ENCODE peak calls at places on chromosomes 7 and 10, in six cellular contexts. J is fibroblast of the aortic adventitia, K is BJ, H is Peyer's patch, Y is PC-3, W is fibroblast of lung. C is an unnamed sample.

GRCh38 chr10:72801263-72801868 is 92.2 kb upstream of the OIT3 start:
- DNase-seq in H (no peak), J (no peak), K (no peak), Y (no peak), W (no peak), C (no peak)

GRCh38 chr10:74921744-74922143 is 95.3 kb downstream of the KAT6B start:
- DNase-seq in W (no peak), K (no peak), J (no peak), H (no peak), Y (no peak), C (no peak)

GRCh38 chr10:133150226-133150625 is 9.8 kb upstream of the KNDC1 start:
- DNase-seq in H (no peak), Y (no peak), W (no peak), J (no peak), K (no peak), C (no peak)

GRCh38 chr10:78757542-78757941 is 311.2 kb upstream of the ZMIZ1 start:
- DNase-seq in J (peak; percentile 65), Y (peak; percentile 95), K (no peak), W (peak; percentile 65), H (no peak), C (peak; percentile 61)

GRCh38 chr10:71712572-71713134 is 6.9 kb downstream of the C10orf105 start:
- DNase-seq in J (no peak), W (no peak), Y (no peak), K (no peak), H (peak; percentile 34), C (no peak)

GRCh38 chr7:41994746-41995110 is 242.3 kb downstream of the GLI3 start:
- DNase-seq in K (no peak), J (peak; percentile 44), Y (no peak), H (no peak), W (no peak), C (no peak)

GRCh38 chr7:153381275-153382119 is 621.9 kb downstream of the ACTR3B start:
- DNase-seq in J (no peak), Y (peak; percentile 31), H (no peak), W (no peak), K (no peak), C (no peak)

GRCh38 chr7:36280840-36281812 is 108.5 kb upstream of the ANLN start:
- DNase-seq in W (peak; percentile 85), H (no peak), Y (peak; percentile 86), J (peak; percentile 75), K (no peak), C (peak; percentile 52)

GRCh38 chr7:147803151-147803550 is 787.4 kb upstream of the C7orf33 start:
- DNase-seq in Y (no peak), H (no peak), J (no peak), K (no peak), W (no peak), C (no peak)

GRCh38 chr10:132575320-132576201 is 38.0 kb downstream of the INPP5A start:
- DNase-seq in Y (peak; percentile 96), J (peak; percentile 91), H (peak; percentile 59), W (peak; percentile 93), K (peak; percentile 61), C (peak; percentile 57)

GRCh38 chr7:135206887-135207738 is 4.2 kb downstream of the WDR91 start:
- DNase-seq in Y (no peak), W (no peak), K (no peak), H (no peak), J (no peak), C (no peak)

GRCh38 chr7:66138994-66139752 is 24.5 kb downstream of the CRCP start:
- DNase-seq in J (peak; percentile 57), W (no peak), H (no peak), K (no peak), Y (peak; percentile 36), C (no peak)

GRCh38 chr7:130733866-130734524 is at the start of gene KLF14:
- DNase-seq in J (no peak), W (no peak), K (no peak), H (peak; percentile 20), Y (no peak), C (no peak)

GRCh38 chr7:140230517-140230861 is 53.7 kb upstream of the KDM7A start:
- DNase-seq in W (no peak), K (no peak), Y (no peak), J (no peak), H (peak; percentile 78), C (no peak)

GRCh38 chr7:95509199-95509598 is 23.5 kb downstream of the ASB4 start:
- DNase-seq in W (peak; percentile 70), H (no peak), J (no peak), Y (no peak), K (no peak), C (no peak)

GRCh38 chr7:2732959-2733584 is 45.1 kb downstream of the AMZ1 start:
- DNase-seq in K (no peak), H (peak; percentile 18), Y (peak; percentile 77), W (peak; percentile 63), J (peak; percentile 54), C (no peak)
- H3K4me3 ChIP-seq in K (no peak overlapping the region), H (no peak overlapping the region), Y (no peak overlapping the region), W (no peak overlapping the region), J (no peak overlapping the region), C (no peak overlapping the region)

GRCh38 chr10:97173036-97173435 is 12.7 kb downstream of the SLIT1 start:
- DNase-seq in H (no peak), K (no peak), Y (no peak), J (no peak), W (no peak), C (no peak)

GRCh38 chr10:97171001-97171400 is 14.8 kb downstream of the SLIT1 start:
- DNase-seq in W (no peak), J (no peak), H (no peak), K (no peak), Y (no peak), C (no peak)

GRCh38 chr10:97169063-97169462 is 16.7 kb downstream of the SLIT1 start:
- DNase-seq in W (no peak), Y (no peak), J (no peak), H (no peak), K (no peak), C (no peak)

GRCh38 chr10:97168645-97169044 is 17.1 kb downstream of the SLIT1 start:
- DNase-seq in K (no peak), J (no peak), Y (no peak), H (no peak), W (no peak), C (no peak)

DNA sequence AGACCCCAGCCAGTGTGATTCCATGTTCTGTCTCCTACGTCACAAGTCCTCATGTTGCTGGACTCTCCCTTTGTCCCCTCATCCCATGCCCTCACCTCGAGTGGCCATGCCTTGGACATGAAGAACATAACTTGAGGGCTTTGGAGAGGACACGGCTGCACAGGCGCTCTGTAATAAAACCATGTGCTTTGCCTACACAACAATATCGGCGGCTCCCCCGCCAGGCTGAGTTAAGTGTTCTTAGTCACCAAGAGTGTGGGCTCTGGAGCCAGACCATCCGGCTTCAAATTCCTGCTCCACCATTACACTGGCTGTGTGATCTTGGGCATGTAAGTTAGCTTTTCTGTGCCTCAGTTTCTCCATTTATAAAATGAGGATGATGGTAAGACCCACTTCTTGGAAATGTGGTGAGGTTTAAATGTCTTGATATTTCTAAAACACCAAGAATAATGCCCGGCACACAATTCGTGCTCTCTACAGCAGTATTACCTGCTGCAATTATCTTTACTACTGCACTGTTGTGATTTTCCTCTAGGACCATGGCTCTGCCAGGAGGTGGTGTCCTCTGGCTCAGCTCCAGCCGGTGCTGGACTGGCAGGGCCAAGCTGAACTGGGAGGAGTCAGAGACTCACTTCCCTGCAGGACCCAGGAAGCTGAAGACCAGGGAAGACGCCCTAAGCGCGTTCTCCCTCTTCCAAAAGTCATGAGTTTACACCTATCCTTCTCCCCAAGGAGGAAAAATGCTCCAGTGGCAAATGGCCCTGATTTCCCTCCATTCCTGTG is 15.7 kb downstream of the SLIT1 start:
- DNase-seq in W (no peak), Y (peak; percentile 30), H (no peak), K (no peak), J (no peak), C (no peak)
- TF ChIP-seq CTCF in W (no peak), Y (no peak), H (peak; percentile 15), K (no peak), J (no peak), C (no peak)

GRCh38 chr10:120600871-120601644 is 144.0 kb downstream of the PLPP4 start:
- DNase-seq in H (no peak), Y (peak; percentile 84), J (peak; percentile 37), K (no peak), W (no peak), C (no peak)
- H3K4me3 ChIP-seq in H (no peak overlapping the region), Y (no peak overlapping the region), J (no peak overlapping the region), K (no peak overlapping the region), W (no peak overlapping the region), C (no peak overlapping the region)

GRCh38 chr7:14639329-14639728 is 263.2 kb downstream of the DGKB start:
- DNase-seq in K (no peak), W (no peak), H (no peak), J (no peak), Y (no peak), C (no peak)
- TF ChIP-seq CTCF in K (no peak), W (no peak), H (no peak), J (no peak), Y (no peak), C (no peak)

DNA sequence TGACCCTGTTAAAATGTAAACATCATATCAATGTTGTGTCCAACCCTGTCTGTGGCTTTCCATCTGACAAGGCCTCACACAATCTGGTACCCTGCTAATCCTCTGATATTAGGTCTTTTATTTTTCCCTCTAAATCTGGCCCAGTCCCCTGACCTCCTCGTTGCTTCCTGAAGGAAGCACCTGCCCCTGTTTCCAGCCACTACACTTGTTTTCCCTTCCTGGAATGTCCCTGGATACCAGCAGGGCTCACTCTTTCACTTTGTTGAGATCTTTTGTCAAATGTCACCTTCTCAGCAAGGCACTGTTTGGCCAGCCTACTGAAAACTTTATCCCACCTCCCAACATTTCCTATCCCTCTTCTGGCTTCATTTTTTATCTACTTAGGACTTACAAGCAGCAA is 2.1 kb downstream of the SAMD9L start:
- DNase-seq in Y (no peak), K (no peak), W (no peak), H (no peak), J (no peak), C (no peak)
- H3K4me3 ChIP-seq in Y (no peak overlapping the region), K (no peak overlapping the region), W (no peak overlapping the region), H (no peak overlapping the region), J (no peak overlapping the region), C (no peak overlapping the region)

GRCh38 chr7:79361214-79361613 is 92.3 kb downstream of the MAGI2 start:
- DNase-seq in K (no peak), H (no peak), J (no peak), W (no peak), Y (peak; percentile 19), C (no peak)
- TF ChIP-seq CTCF in K (no peak), H (no peak), J (no peak), W (no peak), Y (peak; percentile 36), C (no peak)

C was measured in AG04449.